ENCODE peak calls at places on chromosome 1, in four cellular contexts. R is endothelial cell of umbilical vein; E is tibial nerve; Q is CD4-positive, CD25-positive, alpha-beta regulatory T cell. M is an unnamed sample.

GRCh38 chr1:201648066-201648910 is 109.4 kb downstream of the NAV1 start:
- DNase-seq in Q (no peak), R (peak), E (no peak), M (no peak)

GRCh38 chr1:224057461-224058199 is 56.3 kb upstream of the FBXO28 start:
- DNase-seq in R (no peak), E (no peak), Q (no peak), M (no peak)

GRCh38 chr1:50279622-50280320 is 143.5 kb downstream of the DMRTA2 start:
- DNase-seq in R (peak), E (no peak), Q (no peak), M (no peak)

GRCh38 chr1:164685656-164686055 is 126.7 kb downstream of the PBX1 start:
- DNase-seq in E (no peak), R (no peak), Q (no peak), M (no peak)

GRCh38 chr1:242033331-242033956 is 34.5 kb upstream of the MAP1LC3C start:
- DNase-seq in R (no peak), Q (no peak), E (no peak), M (no peak)

GRCh38 chr1:75053207-75053606 is 81.0 kb upstream of the LHX8 start:
- DNase-seq in Q (no peak), E (no peak), R (peak), M (no peak)

GRCh38 chr1:89871768-89872473 is 51.1 kb downstream of the LRRC8D start:
- DNase-seq in E (no peak), R (no peak), Q (no peak), M (no peak)

GRCh38 chr1:97869441-97869840 is 51.4 kb downstream of the DPYD start:
- DNase-seq in R (no peak), E (no peak), Q (no peak), M (no peak)

GRCh38 chr1:247367786-247368342 is 36.2 kb upstream of the ZNF496 start:
- DNase-seq in Q (no peak), E (no peak), R (no peak), M (no peak)

GRCh38 chr1:174652496-174653280 is 204.9 kb downstream of the GPR52 start:
- DNase-seq in E (no peak), R (no peak), Q (no peak), M (no peak)
- H3K27ac ChIP-seq in E (no peak), R (no peak), Q (no peak), M (no peak)

DNA sequence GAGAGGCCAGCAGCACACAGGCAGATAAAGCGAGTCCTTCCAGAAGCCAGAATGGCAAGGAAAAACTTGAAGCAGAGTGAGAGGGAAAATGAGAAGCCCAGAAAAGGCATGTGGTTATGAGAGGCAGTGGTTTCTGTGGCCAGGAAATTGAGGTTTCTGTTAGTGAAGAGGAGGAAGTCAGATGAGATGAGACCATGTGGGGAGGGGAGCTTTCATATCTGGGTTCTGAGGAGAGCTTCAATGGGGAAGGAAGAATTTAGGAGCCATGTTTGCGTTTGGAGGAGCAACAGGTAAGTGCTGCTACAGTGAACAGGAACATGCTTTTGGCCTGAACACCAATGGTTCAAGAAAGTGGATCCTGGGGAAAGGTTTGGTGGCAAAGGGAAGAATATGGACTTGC is 6.1 kb upstream of the CD1A start:
- DNase-seq in Q (peak), E (no peak), R (no peak), M (no peak)
- H3K4me3 ChIP-seq in Q (peak), E (no peak), R (no peak), M (no peak)

GRCh38 chr1:227281371-227281770 is 36.9 kb downstream of the CDC42BPA start:
- DNase-seq in Q (no peak), R (no peak), E (no peak), M (no peak)
- H3K27ac ChIP-seq in Q (no peak), R (no peak), E (no peak), M (no peak)

GRCh38 chr1:217369996-217370551 is 260.8 kb downstream of the GPATCH2 start:
- DNase-seq in R (no peak), Q (no peak), E (no peak), M (no peak)
- H3K4me3 ChIP-seq in R (no peak), Q (no peak), E (no peak), M (no peak)

GRCh38 chr1:198564157-198564556 is 23.7 kb upstream of the ATP6V1G3 start:
- DNase-seq in R (no peak), E (no peak), Q (no peak), M (no peak)
- H3K27ac ChIP-seq in R (no peak), E (no peak), Q (peak), M (no peak)

GRCh38 chr1:18284750-18285532 is 177.3 kb downstream of the IGSF21 start:
- DNase-seq in Q (no peak), E (no peak), R (no peak), M (no peak)
- H3K4me3 ChIP-seq in Q (no peak), E (no peak), R (no peak), M (no peak)

GRCh38 chr1:226813671-226814591 is 56.5 kb upstream of the PSEN2 start:
- DNase-seq in Q (no peak), R (peak), E (no peak), M (no peak)

GRCh38 chr1:226816585-226816984 is 53.8 kb upstream of the PSEN2 start:
- DNase-seq in E (no peak), R (no peak), Q (no peak), M (no peak)

GRCh38 chr1:226810681-226811080 is 59.7 kb upstream of the PSEN2 start:
- DNase-seq in E (no peak), R (no peak), Q (no peak), M (no peak)

GRCh38 chr1:226809785-226810571 is 60.4 kb upstream of the PSEN2 start:
- DNase-seq in E (no peak), Q (no peak), R (no peak), M (no peak)

DNA sequence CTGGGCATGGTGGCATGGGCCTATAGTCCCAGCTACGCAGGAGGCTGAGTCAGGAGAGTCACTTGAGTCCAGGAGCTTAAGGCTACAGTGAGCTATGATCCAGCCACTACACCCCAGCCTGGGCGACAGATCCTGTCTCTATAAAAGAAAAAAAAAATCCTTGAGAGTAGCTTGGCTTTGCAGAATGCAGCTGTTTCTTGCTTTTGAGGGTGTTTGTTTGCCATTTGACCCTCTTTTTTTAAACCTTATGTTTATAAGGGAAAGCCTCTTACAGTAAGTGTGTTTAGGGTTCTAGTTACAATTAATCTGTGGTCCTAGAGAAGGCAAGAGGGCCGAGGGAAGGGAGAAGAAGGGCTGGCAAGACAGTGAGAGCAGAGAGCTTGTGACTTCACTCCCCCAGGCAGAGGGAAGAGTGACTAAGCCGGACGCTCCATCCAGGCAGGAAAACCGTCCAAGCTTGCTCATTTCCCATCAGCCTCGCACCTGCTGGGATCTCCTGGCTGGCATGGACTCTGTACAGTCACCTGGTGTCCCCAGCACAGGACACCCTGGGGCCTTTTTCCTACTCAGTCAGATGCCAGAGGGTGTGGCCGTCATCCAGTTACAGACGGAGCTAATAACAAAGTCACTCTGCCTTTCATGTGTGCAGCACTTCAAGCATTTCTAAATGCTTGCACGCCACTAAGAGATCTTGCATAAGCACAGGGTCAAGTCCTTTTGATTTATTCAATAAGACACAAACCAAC is 55.5 kb upstream of the PSEN2 start:
- DNase-seq in Q (no peak), R (peak), E (no peak), M (peak)
- H3K27ac ChIP-seq in Q (no peak), R (peak), E (peak), M (peak)

DNA sequence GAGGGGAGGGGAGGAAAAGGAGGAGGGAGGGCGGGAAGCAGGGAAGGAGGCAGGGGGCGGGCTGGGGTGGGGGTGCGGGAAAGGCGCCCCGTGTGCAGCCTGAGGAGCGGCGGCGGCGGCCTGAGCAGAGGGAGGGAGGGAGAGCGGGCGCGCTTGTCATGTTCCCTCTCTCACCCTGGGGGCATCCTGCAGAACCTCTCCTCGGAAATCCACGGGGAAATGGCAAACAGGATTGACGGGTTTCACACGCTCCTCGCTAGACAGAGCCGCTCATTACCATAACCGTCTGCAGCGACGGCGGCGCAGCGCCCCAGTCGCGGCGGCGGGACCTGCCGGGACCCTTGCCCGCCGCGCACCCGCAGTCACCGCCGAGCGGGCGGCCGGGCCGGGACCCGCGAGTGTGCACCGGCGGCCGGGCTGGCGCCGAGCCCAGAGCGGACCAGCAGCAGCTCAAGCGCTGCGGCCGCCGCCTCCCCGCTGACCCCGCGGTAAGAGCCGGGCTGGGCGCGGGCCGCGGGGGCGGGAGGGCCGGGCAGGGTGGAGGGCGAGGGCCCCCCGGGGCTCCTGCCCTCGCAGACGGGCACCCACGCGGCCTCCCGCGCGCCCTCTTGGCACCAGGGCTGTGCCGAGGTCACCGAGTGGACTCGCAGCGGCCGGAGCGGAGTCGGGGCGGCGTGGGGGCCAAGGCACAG is at the start of gene SERTAD4:
- DNase-seq in R (peak), Q (no peak), E (no peak), M (peak)
- H3K4me3 ChIP-seq in R (peak), Q (no peak), E (peak), M (peak)

DNA sequence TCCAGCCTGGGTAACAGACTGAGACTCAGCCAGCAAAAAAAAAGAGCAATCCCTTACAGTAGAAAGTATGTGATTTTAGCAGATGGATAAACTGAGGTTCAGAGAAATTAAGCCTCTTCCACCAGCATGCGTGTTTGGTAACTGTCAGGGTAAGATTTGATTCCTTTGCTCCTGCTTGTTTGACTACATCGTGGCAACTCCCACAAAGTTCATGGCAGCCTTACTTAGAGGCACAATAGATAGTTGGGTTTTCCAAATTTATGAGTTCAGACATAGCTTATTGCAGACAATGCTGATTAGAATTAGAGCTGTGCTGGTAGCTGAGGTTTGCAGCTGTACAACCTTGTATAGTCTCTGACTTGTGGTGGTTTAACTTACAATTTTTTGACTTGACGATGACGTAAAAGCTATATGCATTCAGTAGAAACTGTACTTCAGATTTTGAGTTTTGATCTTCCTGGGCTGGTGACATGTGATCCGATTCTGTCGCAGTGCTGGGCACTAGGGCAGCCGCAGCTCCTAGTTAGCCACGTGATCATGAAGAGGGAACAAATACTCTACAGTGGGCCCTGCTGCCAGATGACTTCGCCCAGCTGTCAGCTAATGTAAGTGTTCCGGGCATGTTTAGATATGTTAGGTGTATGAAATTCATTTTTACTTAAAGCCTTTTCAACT is 167.8 kb downstream of the DHRS3 start:
- DNase-seq in Q (no peak), E (no peak), R (no peak), M (no peak)
- H3K27ac ChIP-seq in Q (peak), E (peak), R (no peak), M (peak)

GRCh38 chr1:243471026-243471685 is 215.3 kb downstream of the SDCCAG8 start:
- DNase-seq in Q (no peak), E (no peak), R (no peak), M (no peak)

GRCh38 chr1:243471754-243472725 is 216.2 kb downstream of the SDCCAG8 start:
- DNase-seq in Q (no peak), E (no peak), R (peak), M (no peak)

GRCh38 chr1:243474906-243475305 is 219.1 kb downstream of the SDCCAG8 start:
- DNase-seq in E (no peak), Q (no peak), R (no peak), M (no peak)

GRCh38 chr1:243474384-243474851 is 218.6 kb downstream of the SDCCAG8 start:
- DNase-seq in Q (no peak), R (no peak), E (no peak), M (no peak)

DNA sequence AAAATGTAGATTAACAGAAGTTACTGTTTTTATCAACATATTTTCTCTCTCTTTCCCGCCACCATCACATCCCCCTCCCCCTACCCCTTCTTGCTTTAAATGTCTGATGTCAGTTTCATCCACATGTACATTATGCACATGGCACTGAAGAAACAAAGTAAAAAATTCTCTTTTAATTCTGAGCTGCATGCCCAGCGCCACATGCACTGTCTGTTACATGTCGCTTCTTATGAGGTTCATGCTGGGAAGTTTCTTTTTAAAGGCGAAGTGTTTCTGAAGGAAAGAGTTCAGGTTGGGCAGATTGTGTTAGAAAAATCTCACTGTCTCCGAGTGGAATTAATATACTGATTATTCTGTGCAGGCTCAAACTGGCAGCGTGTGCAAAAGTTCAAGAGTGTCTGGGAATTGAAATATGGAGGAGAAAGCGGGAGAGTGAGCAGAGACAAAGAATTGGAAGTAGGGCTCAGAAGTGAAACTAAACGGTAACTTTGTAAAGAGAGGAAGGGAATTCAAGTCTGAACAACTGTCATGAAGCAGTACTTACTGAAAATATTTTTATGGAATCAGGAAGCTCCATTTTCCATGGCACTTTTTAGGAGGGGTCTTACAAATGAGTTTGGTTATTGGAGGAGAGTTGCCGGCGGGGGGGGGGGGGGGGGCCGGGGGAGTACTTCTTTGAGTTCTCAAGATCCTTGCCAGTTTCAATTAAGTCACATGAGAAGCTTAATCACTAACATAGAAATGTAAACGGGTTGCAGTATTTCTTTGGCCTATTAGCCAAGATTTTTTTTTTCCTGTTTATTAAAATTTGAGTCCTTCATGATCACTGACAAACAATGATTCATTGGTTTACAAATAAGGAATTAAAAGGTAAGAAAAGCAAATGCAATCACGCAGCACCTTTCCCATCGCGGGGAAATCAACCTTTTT is 217.7 kb downstream of the SDCCAG8 start:
- DNase-seq in R (peak), Q (no peak), E (no peak), M (no peak)
- H3K4me3 ChIP-seq in R (peak), Q (peak), E (peak), M (peak)